ENCODE peak calls at places on chromosomes 13 and 19, in five cellular contexts. U is AG10803; G is nephron progenitor cell; L is left cardiac atrium; X is stimulated activated CD8-positive, alpha-beta memory T cell treated with anti-CD3 and anti-CD28 coated beads, Interleukin-7, amount 100 ng/mL, for 1 hour. V is an unnamed sample.

GRCh38 chr19:56721714-56722113 is 50.2 kb upstream of the ZNF835 start:
- DNase-seq in U (no peak), G (no peak), L (no peak), X (no peak), V (no peak)

GRCh38 chr19:4744451-4745170 is 21.0 kb upstream of the DPP9 start:
- DNase-seq in U (peak), G (no peak), L (peak), X (no peak), V (no peak)

GRCh38 chr13:40993119-40993518 is 26.0 kb downstream of the ELF1 start:
- DNase-seq in U (peak), G (no peak), L (no peak), X (no peak), V (no peak)

GRCh38 chr13:21133077-21133476 is 43.3 kb downstream of the SKA3 start:
- DNase-seq in U (peak), G (no peak), L (no peak), X (no peak), V (no peak)

GRCh38 chr19:5048727-5049553 is 80.0 kb downstream of the KDM4B start:
- DNase-seq in U (peak), G (no peak), L (peak), X (no peak), V (peak)

GRCh38 chr13:74040200-74040599 is 94.0 kb downstream of the KLF12 start:
- DNase-seq in U (no peak), G (peak), L (peak), X (no peak), V (no peak)

GRCh38 chr13:82259284-82259683 is 1623.0 kb downstream of the SLITRK1 start:
- DNase-seq in U (no peak), G (no peak), L (no peak), X (no peak), V (no peak)

GRCh38 chr13:99624936-99625540 is 123.8 kb downstream of the TM9SF2 start:
- DNase-seq in U (no peak), G (no peak), L (no peak), X (no peak), V (no peak)

GRCh38 chr13:29581666-29582065 is 13.8 kb downstream of the SLC7A1 start:
- DNase-seq in U (no peak), G (no peak), L (no peak), X (no peak), V (no peak)

GRCh38 chr19:45952691-45953505 is 20.8 kb downstream of the NOVA2 start:
- DNase-seq in U (peak), G (peak), L (peak), X (no peak), V (peak)

GRCh38 chr19:49301165-49301865 is 23.7 kb downstream of the SLC6A16 start:
- DNase-seq in U (peak), G (peak), L (peak), X (peak), V (peak)

GRCh38 chr19:55075366-55075998 is at the start of gene EPS8L1:
- DNase-seq in U (no peak), G (peak), L (peak), X (no peak), V (no peak)

GRCh38 chr19:35164418-35164817 is 9.9 kb downstream of the FXYD5 start:
- DNase-seq in U (no peak), G (no peak), L (no peak), X (no peak), V (no peak)

GRCh38 chr13:113138792-113139551 is 16.4 kb downstream of the F10 start:
- DNase-seq in U (no peak), G (no peak), L (no peak), X (no peak), V (no peak)

GRCh38 chr19:805600-806550 is 8.6 kb downstream of the PTBP1 start:
- DNase-seq in U (no peak), G (no peak), L (peak), X (no peak), V (no peak)

GRCh38 chr13:109998030-109998429 is 211.6 kb upstream of the IRS2 start:
- DNase-seq in U (no peak), G (no peak), L (no peak), X (no peak), V (no peak)

GRCh38 chr13:19601749-19602725 is 31.4 kb upstream of the MPHOSPH8 start:
- DNase-seq in U (peak), G (peak), L (peak), X (no peak), V (peak)

GRCh38 chr13:36418022-36418805 is 14.1 kb upstream of the CCNA1 start:
- DNase-seq in U (peak), G (no peak), L (no peak), X (no peak), V (no peak)

GRCh38 chr13:97892717-97893116 is 60.8 kb upstream of the IPO5 start:
- DNase-seq in U (peak), G (no peak), L (no peak), X (no peak), V (no peak)

GRCh38 chr13:94362411-94362909 is 117.0 kb downstream of the DCT start:
- DNase-seq in U (peak), G (peak), L (peak), X (peak), V (peak)

GRCh38 chr13:40681341-40682051 is 15.1 kb upstream of the FOXO1 start:
- DNase-seq in U (no peak), G (no peak), L (peak), X (no peak), V (no peak)